ENCODE peak calls at places on chromosome 12, in nine cellular contexts. S is cardiac muscle cell, D is tibial nerve, Z is fibroblast of lung, B is testis, X is stomach, T is adrenal gland, M is Peyer's patch, U is left ventricle myocardium inferior. F is an unnamed sample.

GRCh38 chr12:2284321-2284813 is 231.6 kb downstream of the CACNA1C start:
- DNase-seq in S (no peak), D (no peak), Z (peak; percentile 94), B (no peak), X (no peak), T (no peak), M (no peak), U (no peak), F (no peak)

GRCh38 chr12:108610336-108610815 is 12.5 kb upstream of the TMEM119 start:
- DNase-seq in S (no peak), D (no peak), Z (no peak), B (no peak), X (no peak), T (no peak), M (no peak), U (no peak), F (no peak)

GRCh38 chr12:126493366-126494108 is 1428.3 kb downstream of the AACS start:
- DNase-seq in S (no peak), D (no peak), Z (peak; percentile 51), B (no peak), X (no peak), T (peak; percentile 11), M (no peak), U (no peak), F (no peak)

GRCh38 chr12:109925185-109925835 is 25.2 kb downstream of the TCHP start:
- DNase-seq in S (peak; percentile 37), D (no peak), Z (no peak), B (no peak), X (no peak), T (no peak), M (peak; percentile 34), U (no peak), F (no peak)

GRCh38 chr12:851913-852312 is 97.6 kb downstream of the RAD52 start:
- DNase-seq in S (no peak), D (no peak), Z (peak; percentile 79), B (no peak), X (no peak), T (no peak), M (no peak), U (no peak), F (peak; percentile 29)

GRCh38 chr12:100267603-100268281 is 765 bp downstream of the SCYL2 start:
- DNase-seq in S (no peak), D (no peak), Z (peak; percentile 58), B (peak; percentile 34), X (peak; percentile 33), T (peak; percentile 52), M (no peak), U (no peak), F (no peak)

GRCh38 chr12:1013618-1014489 is 22.8 kb downstream of the ERC1 start:
- DNase-seq in S (no peak), D (no peak), Z (peak; percentile 85), B (no peak), X (no peak), T (peak; percentile 64), M (no peak), U (no peak), F (peak; percentile 45)

GRCh38 chr12:87784350-87784749 is 244.9 kb downstream of the C12orf50 start:
- DNase-seq in S (no peak), D (no peak), Z (no peak), B (peak; percentile 69), X (no peak), T (no peak), M (no peak), U (no peak), F (no peak)

GRCh38 chr12:49413796-49414195 is 46.5 kb downstream of the SPATS2 start:
- DNase-seq in S (no peak), D (no peak), Z (no peak), B (no peak), X (no peak), T (no peak), M (no peak), U (no peak), F (no peak)

GRCh38 chr12:60539592-60539991 is 943.8 kb downstream of the SLC16A7 start:
- DNase-seq in S (no peak), D (no peak), Z (no peak), B (peak; percentile 16), X (no peak), T (peak; percentile 36), M (no peak), U (no peak), F (peak; percentile 1)

GRCh38 chr12:78146365-78146772 is 315.7 kb downstream of the NAV3 start:
- DNase-seq in S (peak; percentile 59), D (no peak), Z (peak; percentile 47), B (no peak), X (no peak), T (no peak), M (no peak), U (no peak), F (peak; percentile 11)

GRCh38 chr12:120100630-120101029 is 15.9 kb downstream of the RAB35 start:
- DNase-seq in S (no peak), D (peak; percentile 37), Z (peak; percentile 42), B (peak; percentile 95), X (peak; percentile 76), T (peak; percentile 94), M (no peak), U (peak; percentile 76), F (no peak)

GRCh38 chr12:56007892-56008471 is 10.9 kb downstream of the SUOX start:
- DNase-seq in S (no peak), D (no peak), Z (peak; percentile 10), B (peak; percentile 64), X (no peak), T (peak; percentile 44), M (no peak), U (no peak), F (no peak)

GRCh38 chr12:30939234-30939633 is 12.7 kb downstream of the TSPAN11 start:
- DNase-seq in S (no peak), D (no peak), Z (no peak), B (no peak), X (no peak), T (no peak), M (no peak), U (no peak), F (no peak)

GRCh38 chr12:3303410-3304136 is 187.4 kb upstream of the PRMT8 start:
- DNase-seq in S (peak; percentile 73), D (no peak), Z (peak; percentile 16), B (no peak), X (no peak), T (no peak), M (no peak), U (no peak), F (no peak)

GRCh38 chr12:3299929-3300832 is 190.8 kb upstream of the PRMT8 start:
- DNase-seq in S (peak; percentile 87), D (peak; percentile 85), Z (peak; percentile 96), B (peak; percentile 94), X (peak; percentile 90), T (peak; percentile 91), M (peak; percentile 93), U (peak; percentile 90), F (peak; percentile 76)

GRCh38 chr12:3302406-3303041 is 188.5 kb upstream of the PRMT8 start:
- DNase-seq in S (no peak), D (no peak), Z (no peak), B (no peak), X (no peak), T (no peak), M (no peak), U (no peak), F (no peak)

GRCh38 chr12:3298603-3299002 is 192.4 kb upstream of the PRMT8 start:
- DNase-seq in S (no peak), D (no peak), Z (no peak), B (no peak), X (no peak), T (no peak), M (no peak), U (no peak), F (no peak)

DNA sequence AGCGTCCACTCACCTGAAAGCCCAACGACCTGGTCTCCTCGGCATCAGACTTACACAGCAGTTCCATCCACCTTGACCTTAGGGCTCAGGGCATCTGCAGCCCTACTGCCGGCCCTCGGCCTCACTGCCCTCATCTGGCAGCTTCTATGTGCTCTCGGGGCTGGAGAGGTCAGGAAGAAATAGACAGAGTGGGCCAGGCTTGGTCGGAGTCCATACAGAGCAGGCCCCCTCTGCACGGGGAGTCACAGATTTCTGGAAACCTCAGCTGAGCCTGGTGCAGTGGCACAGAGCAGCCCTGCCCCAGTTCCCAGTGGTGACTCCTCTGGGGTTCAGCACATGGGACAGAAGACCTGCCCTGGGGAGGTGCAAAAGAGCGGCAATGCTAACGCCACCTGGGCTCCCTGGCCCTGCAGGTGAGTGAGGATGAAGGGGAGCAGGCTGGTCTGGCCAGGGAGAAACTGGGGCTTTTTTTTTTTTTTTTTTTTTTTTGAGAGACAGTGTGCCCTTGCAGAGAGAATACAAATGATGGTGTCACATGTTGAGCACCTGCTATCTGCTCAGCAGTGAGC is 190.1 kb upstream of the PRMT8 start:
- DNase-seq in S (no peak), D (no peak), Z (no peak), B (no peak), X (no peak), T (no peak), M (no peak), U (no peak), F (no peak)
- TF ChIP-seq CTCF in S (no peak), D (no peak), Z (no peak), B (no peak), X (no peak), T (no peak), M (no peak), U (no peak), F (no peak)

GRCh38 chr12:52436000-52436827 is 2.0 kb upstream of the KRT75 start:
- DNase-seq in S (peak; percentile 62), D (no peak), Z (peak; percentile 95), B (no peak), X (no peak), T (no peak), M (no peak), U (no peak), F (no peak)
- H3K27me3 ChIP-seq in S (peaks cover 16% of the 10 kb centered on the region), D (no peaks in the 10 kb centered on the region), Z (no peaks in the 10 kb centered on the region), B (no peaks in the 10 kb centered on the region), X (no peaks in the 10 kb centered on the region), T (no peaks in the 10 kb centered on the region), M (no peaks in the 10 kb centered on the region), U (peaks cover 63% of the 10 kb centered on the region), F (peaks cover 10% of the 10 kb centered on the region)

DNA sequence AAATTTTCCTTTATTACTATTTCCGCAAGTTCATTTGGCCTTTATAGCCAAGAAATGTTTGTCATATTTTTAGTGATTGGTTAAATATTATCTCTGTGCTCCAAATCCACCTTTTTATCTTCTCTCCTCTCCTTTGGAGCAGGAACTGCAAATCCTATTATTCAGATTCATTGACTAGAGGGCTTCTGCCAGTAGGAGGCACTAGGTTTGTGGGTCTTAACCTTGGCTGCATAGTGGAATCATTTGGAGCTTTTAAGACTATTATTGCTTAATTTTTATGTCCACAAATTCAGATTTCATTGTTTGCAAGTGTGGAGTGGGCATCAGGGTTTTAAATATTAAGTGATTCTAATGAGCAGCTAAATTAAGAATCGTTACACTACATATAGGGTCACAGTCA is 75.3 kb upstream of the SYT10 start:
- DNase-seq in S (no peak), D (no peak), Z (no peak), B (no peak), X (no peak), T (no peak), M (no peak), U (no peak), F (no peak)
- TF ChIP-seq CTCF in S (no peak), D (no peak), Z (no peak), B (no peak), X (no peak), T (peak; percentile 3), M (peak; percentile 17), U (no peak), F (no peak)

DNA sequence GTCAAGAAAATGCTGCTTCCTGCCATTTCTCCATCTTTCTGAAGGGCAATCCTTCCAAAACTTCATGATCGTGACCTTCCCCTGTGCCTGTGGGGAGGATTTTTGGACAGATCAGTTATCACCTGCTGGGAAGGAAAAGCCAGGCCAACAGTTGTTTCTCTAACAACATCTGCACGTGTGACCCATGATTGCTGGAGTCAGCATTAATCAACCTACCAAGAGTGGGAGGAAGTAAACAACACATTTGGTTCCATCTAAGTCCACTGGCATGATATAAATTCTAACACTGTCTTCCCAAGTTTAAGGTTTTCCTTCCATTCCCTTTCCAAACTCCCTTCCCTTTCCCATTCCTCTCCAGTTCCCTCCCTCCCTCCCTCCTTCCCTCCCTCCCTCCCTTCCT is 172.7 kb downstream of the APAF1 start:
- DNase-seq in S (no peak), D (no peak), Z (no peak), B (no peak), X (no peak), T (no peak), M (no peak), U (no peak), F (no peak)
- H3K27me3 ChIP-seq in S (no peaks in the 10 kb centered on the region), D (no peaks in the 10 kb centered on the region), Z (no peaks in the 10 kb centered on the region), B (no peaks in the 10 kb centered on the region), X (no peaks in the 10 kb centered on the region), T (no peaks in the 10 kb centered on the region), M (no peaks in the 10 kb centered on the region), U (peaks cover 33% of the 10 kb centered on the region), F (no peaks in the 10 kb centered on the region)

F was measured in AG04450.